ENCODE peak calls at places on chromosomes 1 and 21, in nine cellular contexts. I is endothelial cell of umbilical vein, G is transverse colon, O is breast epithelium, M is spleen, E is sigmoid colon, F is suprapubic skin, W is vagina, Z is H1. K is an unnamed sample.
A peak's percentile ranks its signal among the peaks of the same experiment; 100 is the strongest.

GRCh38 chr1:216532399-216532798 is 109.2 kb upstream of the USH2A start:
- DNase-seq in W (no peak), Z (no peak), E (no peak), I (no peak), O (no peak), G (no peak), F (no peak), M (no peak), K (no peak)

GRCh38 chr1:40477680-40478057 is 579 bp downstream of the ZFP69 start:
- DNase-seq in E (no peak), G (peak; percentile 11), O (no peak), Z (no peak), W (no peak), M (peak; percentile 70), I (peak; percentile 9), F (no peak), K (no peak)

GRCh38 chr1:108595510-108595909 is 35.6 kb downstream of the EEIG2 start:
- DNase-seq in E (no peak), F (no peak), I (peak; percentile 35), M (no peak), G (no peak), W (no peak), O (no peak), Z (no peak), K (no peak)

GRCh38 chr1:235923466-235924008 is 56.8 kb upstream of the LYST start:
- DNase-seq in G (peak; percentile 72), O (no peak), I (no peak), M (no peak), F (no peak), E (no peak), Z (no peak), W (no peak), K (no peak)

GRCh38 chr1:23741609-23742008 is 1.7 kb upstream of the ELOA start:
- DNase-seq in I (no peak), O (no peak), F (no peak), M (peak; percentile 17), W (no peak), Z (no peak), E (no peak), G (no peak), K (no peak)

GRCh38 chr1:158793604-158794003 is 12.6 kb upstream of the OR6N2 start:
- DNase-seq in I (peak; percentile 2), O (no peak), W (no peak), F (no peak), Z (no peak), M (no peak), E (no peak), G (no peak), K (no peak)

GRCh38 chr1:108661030-108661609 is at the start of gene HENMT1:
- DNase-seq in F (peak; percentile 84), O (peak; percentile 59), E (peak; percentile 79), I (peak; percentile 85), G (peak; percentile 66), M (peak; percentile 94), Z (peak; percentile 27), W (no peak), K (peak; percentile 15)

GRCh38 chr1:110215621-110216020 is 5.5 kb downstream of the KCNC4 start:
- DNase-seq in G (no peak), E (no peak), I (no peak), M (no peak), W (no peak), F (no peak), O (no peak), Z (no peak), K (no peak)

GRCh38 chr1:30286241-30286983 is 437.0 kb downstream of the MATN1 start:
- DNase-seq in W (peak; percentile 54), G (no peak), Z (no peak), E (no peak), M (no peak), F (no peak), I (no peak), O (no peak), K (no peak)

GRCh38 chr1:30285461-30286050 is 437.8 kb downstream of the MATN1 start:
- DNase-seq in O (no peak), I (no peak), F (no peak), W (peak; percentile 49), E (no peak), M (no peak), G (no peak), Z (no peak), K (no peak)

GRCh38 chr1:30284728-30285460 is 438.5 kb downstream of the MATN1 start:
- DNase-seq in W (peak; percentile 77), F (no peak), O (no peak), Z (no peak), M (no peak), G (no peak), I (no peak), E (no peak), K (no peak)

GRCh38 chr1:30286984-30287839 is 436.2 kb downstream of the MATN1 start:
- DNase-seq in G (no peak), M (peak; percentile 17), Z (no peak), O (no peak), F (no peak), I (no peak), E (no peak), W (peak; percentile 42), K (no peak)

DNA sequence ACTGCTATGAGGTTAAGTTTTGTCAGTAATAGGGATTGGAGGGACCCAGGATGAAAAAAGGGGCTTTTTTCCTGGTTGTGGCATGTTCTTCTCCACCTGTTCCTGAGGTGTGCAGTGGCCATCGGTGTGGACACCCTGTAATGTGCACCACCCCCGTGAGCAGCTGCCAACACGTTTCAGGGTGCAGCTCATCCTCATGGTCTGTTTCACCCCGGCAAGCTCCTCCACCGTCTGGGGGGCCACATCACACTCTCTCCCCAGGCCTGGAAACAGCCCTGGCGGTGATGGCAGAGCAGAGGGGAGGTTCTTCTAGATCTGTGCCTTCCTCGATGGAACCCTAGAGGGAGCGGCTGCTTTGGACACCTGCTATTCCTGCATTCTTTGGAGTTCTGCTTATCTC is 435.4 kb downstream of the MATN1 start:
- DNase-seq in G (no peak), W (peak; percentile 70), Z (no peak), O (no peak), M (peak; percentile 27), E (no peak), F (no peak), I (no peak), K (no peak)
- H3K27me3 ChIP-seq in G (peaks cover 8% of the 10 kb centered on the region), W (no peaks in the 10 kb centered on the region), Z (no peaks in the 10 kb centered on the region), O (no peaks in the 10 kb centered on the region), M (no peaks in the 10 kb centered on the region), E (no peaks in the 10 kb centered on the region), F (peaks cover 3% of the 10 kb centered on the region), I (no peaks in the 10 kb centered on the region), K (no peaks in the 10 kb centered on the region)

DNA sequence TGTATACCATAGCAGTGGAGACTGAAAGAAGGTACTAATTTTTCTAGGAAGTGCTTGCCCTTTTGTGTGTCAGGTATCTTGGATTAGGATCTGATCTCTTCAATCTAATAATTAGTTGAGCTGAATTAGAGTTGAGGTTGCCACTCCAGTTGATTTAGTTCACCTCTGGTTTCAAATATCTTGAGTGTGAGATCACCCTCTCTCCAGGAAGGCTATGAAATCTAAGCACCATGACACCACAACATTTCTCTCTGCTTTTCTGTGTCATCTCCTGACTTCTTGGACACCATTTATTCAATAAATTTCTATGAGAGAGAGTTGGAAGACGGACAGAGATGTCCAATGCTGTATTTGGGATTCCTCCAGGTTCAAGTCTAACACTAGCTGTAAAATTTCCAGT is 212.8 kb downstream of the DYRK1A start:
- DNase-seq in G (no peak), M (no peak), O (no peak), F (no peak), Z (no peak), I (no peak), W (no peak), E (no peak), K (no peak)
- TF ChIP-seq POLR2AphosphoS5 in G (no peak), M (no peak), O (no peak), F (no peak), Z (no peak), I (no peak), W (no peak), E (no peak), K (no peak)

GRCh38 chr1:234601217-234602017 is 8.6 kb downstream of the IRF2BP2 start:
- DNase-seq in E (no peak), W (no peak), O (no peak), F (no peak), M (no peak), G (peak; percentile 42), I (peak; percentile 52), Z (no peak), K (no peak)

GRCh38 chr1:234597894-234598293 is 12.1 kb downstream of the IRF2BP2 start:
- DNase-seq in O (no peak), E (no peak), F (no peak), W (no peak), Z (no peak), G (peak; percentile 74), M (no peak), I (peak; percentile 74), K (no peak)

GRCh38 chr1:234600418-234601216 is 9.4 kb downstream of the IRF2BP2 start:
- DNase-seq in W (no peak), M (no peak), E (no peak), F (no peak), G (peak; percentile 64), O (no peak), Z (no peak), I (peak; percentile 63), K (no peak)

GRCh38 chr1:234598974-234599616 is 10.9 kb downstream of the IRF2BP2 start:
- DNase-seq in I (peak; percentile 18), Z (no peak), F (no peak), M (no peak), O (no peak), G (peak; percentile 56), W (no peak), E (peak; percentile 83), K (no peak)

DNA sequence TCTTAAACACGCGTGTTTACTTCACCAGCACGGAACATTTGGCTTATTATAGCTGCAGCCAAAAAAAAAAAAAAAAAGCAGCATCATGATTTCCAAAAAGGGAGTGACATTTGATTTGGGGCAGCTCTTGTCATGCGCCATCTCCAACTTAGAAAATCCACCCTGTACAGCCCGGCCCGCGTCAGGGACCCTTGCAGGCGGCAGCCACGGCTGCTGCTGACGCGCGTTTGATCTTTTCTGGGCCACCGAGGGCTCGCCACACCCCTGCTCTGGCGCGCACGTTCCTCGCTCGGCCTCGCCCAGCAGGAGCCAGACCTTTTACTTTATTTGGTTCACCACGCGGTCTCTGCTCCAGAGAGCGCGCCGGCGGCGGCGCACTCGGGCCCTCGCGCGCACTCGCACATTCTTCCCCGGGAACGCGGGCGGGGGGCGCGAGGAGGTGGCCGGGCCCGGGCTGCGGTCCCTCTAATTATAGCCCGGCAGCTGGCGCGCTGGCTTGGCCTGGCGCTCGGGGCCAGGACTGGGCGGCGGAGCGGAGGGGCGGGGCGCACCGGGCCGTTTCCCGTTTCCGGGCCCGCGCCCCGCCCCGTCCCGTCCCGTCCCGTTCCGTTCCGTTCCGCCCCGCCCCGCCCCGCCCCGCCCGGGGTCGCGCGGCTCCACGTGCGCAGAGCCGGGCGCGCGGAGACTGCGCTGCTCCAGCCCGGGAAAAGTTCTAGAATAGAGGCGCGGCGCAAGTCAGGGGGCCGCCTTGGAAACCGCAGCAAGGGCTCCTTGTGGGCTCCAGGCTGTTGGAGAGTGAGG is 10.2 kb downstream of the IRF2BP2 start:
- DNase-seq in G (peak; percentile 92), W (no peak), I (peak; percentile 92), Z (peak; percentile 39), M (peak; percentile 95), O (peak; percentile 76), F (peak; percentile 92), E (peak; percentile 95), K (peak; percentile 80)
- TF ChIP-seq POLR2A in G (peak; percentile 81), W (peak; percentile 72), I (no peak), Z (peak; percentile 54), M (no peak), O (no peak), F (no peak), E (peak; percentile 64), K (peak; percentile 78)

DNA sequence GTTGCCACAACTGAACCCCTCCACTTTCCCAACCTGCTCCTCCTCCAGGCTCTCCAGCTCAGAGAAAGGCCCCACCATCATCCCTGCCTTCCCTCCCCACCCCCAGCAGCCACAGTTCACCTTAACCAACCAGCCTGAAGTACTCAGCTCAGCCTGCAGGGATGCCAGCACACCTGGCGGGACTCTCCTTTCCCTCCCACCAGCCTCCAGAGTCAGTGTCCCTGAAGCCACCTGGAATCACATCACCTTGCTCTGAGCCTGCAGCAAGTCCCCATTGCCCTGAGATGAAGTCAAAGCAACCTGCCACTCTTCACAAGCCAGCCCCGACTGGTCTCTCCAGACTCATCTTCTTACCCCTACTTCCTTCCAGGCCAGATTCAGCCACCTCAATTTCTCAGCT is 26.2 kb upstream of the ZC3H12A start:
- DNase-seq in O (no peak), F (no peak), E (no peak), I (no peak), W (no peak), M (no peak), Z (no peak), G (no peak), K (no peak)
- H3K27me3 ChIP-seq in O (peaks cover 4% of the 10 kb centered on the region), F (peaks cover 24% of the 10 kb centered on the region), E (no peaks in the 10 kb centered on the region), I (no peaks in the 10 kb centered on the region), W (no peaks in the 10 kb centered on the region), M (no peaks in the 10 kb centered on the region), Z (no peaks in the 10 kb centered on the region), G (peaks cover 24% of the 10 kb centered on the region), K (no peaks in the 10 kb centered on the region)